ENCODE peak calls at places on chromosomes 11 and 22, in seven cellular contexts. One of them, this sample, is unnamed.

GRCh38 chr11:58222730-58223129 is 6.0 kb downstream of the OR10Q1 start:
- DNase-seq in tibial nerve: no peak
- DNase-seq in upper lobe of left lung: no peak
- DNase-seq in Peyer's patch: no peak
- DNase-seq in stomach: no peak
- DNase-seq in spleen: no peak
- DNase-seq in suprapubic skin: no peak
- DNase-seq in this sample: no peak

GRCh38 chr11:106305458-106305857 is 228.0 kb downstream of the AASDHPPT start:
- DNase-seq in Peyer's patch: no peak
- DNase-seq in tibial nerve: no peak
- DNase-seq in spleen: no peak
- DNase-seq in stomach: no peak
- DNase-seq in upper lobe of left lung: peak; percentile 46
- DNase-seq in suprapubic skin: no peak
- DNase-seq in this sample: no peak

GRCh38 chr11:17479284-17480214 is 2.9 kb upstream of the ABCC8 start:
- DNase-seq in stomach: peak; percentile 53
- DNase-seq in spleen: no peak
- DNase-seq in Peyer's patch: no peak
- DNase-seq in suprapubic skin: no peak
- DNase-seq in upper lobe of left lung: peak; percentile 33
- DNase-seq in tibial nerve: no peak
- DNase-seq in this sample: no peak

GRCh38 chr11:123137496-123138270 is 57.4 kb downstream of the CLMP start:
- DNase-seq in spleen: peak; percentile 80
- DNase-seq in suprapubic skin: peak; percentile 86
- DNase-seq in Peyer's patch: peak; percentile 51
- DNase-seq in stomach: peak; percentile 47
- DNase-seq in upper lobe of left lung: peak; percentile 60
- DNase-seq in tibial nerve: peak; percentile 79
- DNase-seq in this sample: peak; percentile 19

GRCh38 chr11:86274503-86274902 is 27.5 kb upstream of the HIKESHI start:
- DNase-seq in upper lobe of left lung: no peak
- DNase-seq in tibial nerve: no peak
- DNase-seq in spleen: no peak
- DNase-seq in Peyer's patch: no peak
- DNase-seq in suprapubic skin: no peak
- DNase-seq in stomach: no peak
- DNase-seq in this sample: no peak

GRCh38 chr11:2867722-2868548 is 17.6 kb downstream of the CDKN1C start:
- DNase-seq in upper lobe of left lung: no peak
- DNase-seq in stomach: no peak
- DNase-seq in spleen: no peak
- DNase-seq in tibial nerve: no peak
- DNase-seq in suprapubic skin: no peak
- DNase-seq in Peyer's patch: no peak
- DNase-seq in this sample: no peak

GRCh38 chr22:35777335-35777975 is 59.8 kb downstream of the APOL5 start:
- DNase-seq in tibial nerve: no peak
- DNase-seq in suprapubic skin: no peak
- DNase-seq in upper lobe of left lung: no peak
- DNase-seq in spleen: no peak
- DNase-seq in stomach: no peak
- DNase-seq in Peyer's patch: no peak
- DNase-seq in this sample: no peak

GRCh38 chr22:48169227-48169626 is 1406.8 kb downstream of the TBC1D22A start:
- DNase-seq in Peyer's patch: no peak
- DNase-seq in tibial nerve: no peak
- DNase-seq in spleen: no peak
- DNase-seq in upper lobe of left lung: peak; percentile 14
- DNase-seq in stomach: no peak
- DNase-seq in suprapubic skin: peak; percentile 33
- DNase-seq in this sample: no peak

GRCh38 chr22:20243545-20244249 is 24.4 kb downstream of the RTN4R start:
- DNase-seq in spleen: peak; percentile 88
- DNase-seq in stomach: peak; percentile 35
- DNase-seq in suprapubic skin: no peak
- DNase-seq in Peyer's patch: no peak
- DNase-seq in tibial nerve: no peak
- DNase-seq in upper lobe of left lung: peak; percentile 76
- DNase-seq in this sample: peak; percentile 66

GRCh38 chr11:14619580-14619979 is 24.0 kb upstream of the PDE3B start:
- DNase-seq in spleen: no peak
- DNase-seq in upper lobe of left lung: no peak
- DNase-seq in stomach: no peak
- DNase-seq in tibial nerve: no peak
- DNase-seq in suprapubic skin: no peak
- DNase-seq in Peyer's patch: no peak
- DNase-seq in this sample: no peak

GRCh38 chr11:3091846-3092602 is 34.8 kb upstream of the CARS1 start:
- DNase-seq in upper lobe of left lung: peak; percentile 77
- DNase-seq in stomach: peak; percentile 74
- DNase-seq in suprapubic skin: peak; percentile 76
- DNase-seq in tibial nerve: no peak
- DNase-seq in spleen: peak; percentile 93
- DNase-seq in Peyer's patch: peak; percentile 86
- DNase-seq in this sample: peak; percentile 97

GRCh38 chr11:100632970-100633452 is 54.1 kb upstream of the ARHGAP42 start:
- DNase-seq in suprapubic skin: peak; percentile 76
- DNase-seq in upper lobe of left lung: peak; percentile 61
- DNase-seq in spleen: no peak
- DNase-seq in tibial nerve: peak; percentile 42
- DNase-seq in stomach: peak; percentile 88
- DNase-seq in Peyer's patch: peak; percentile 66
- DNase-seq in this sample: no peak

GRCh38 chr11:111455291-111456085 is 56.7 kb downstream of the BTG4 start:
- DNase-seq in tibial nerve: no peak
- DNase-seq in Peyer's patch: no peak
- DNase-seq in stomach: no peak
- DNase-seq in upper lobe of left lung: no peak
- DNase-seq in suprapubic skin: no peak
- DNase-seq in spleen: no peak
- DNase-seq in this sample: no peak

DNA sequence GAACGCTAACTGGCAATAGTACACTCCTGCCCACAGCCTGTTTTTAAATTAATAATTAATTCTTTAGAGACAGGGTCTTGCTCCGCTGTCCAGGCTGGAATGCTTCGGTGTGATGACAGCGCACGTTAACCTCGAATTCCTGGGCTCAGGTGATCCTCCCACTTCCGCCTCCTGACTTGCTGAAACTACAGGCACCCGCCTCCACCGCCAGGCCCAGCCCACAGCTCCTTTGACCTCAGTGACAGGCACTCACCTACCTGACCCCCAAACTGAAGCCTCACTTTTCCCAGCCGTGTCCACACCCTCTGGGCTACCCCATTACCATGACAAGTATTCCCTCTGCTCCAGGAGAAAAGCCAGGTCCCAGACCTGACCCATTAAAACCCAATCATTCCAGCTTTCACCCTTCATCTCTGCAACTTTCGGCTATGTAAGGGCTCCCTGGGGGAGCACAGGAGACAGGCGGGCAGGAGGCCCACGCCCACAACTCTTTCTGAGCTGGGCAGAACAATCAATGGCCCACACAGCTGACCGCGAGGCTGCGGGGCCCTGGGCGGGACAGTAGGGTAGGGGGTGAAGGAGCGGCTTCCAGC is 730 bp downstream of the LMNTD2 start:
- DNase-seq in tibial nerve: no peak
- DNase-seq in spleen: peak; percentile 76
- DNase-seq in stomach: peak; percentile 61
- DNase-seq in Peyer's patch: peak; percentile 85
- DNase-seq in suprapubic skin: no peak
- DNase-seq in upper lobe of left lung: peak; percentile 64
- DNase-seq in this sample: no peak
- TF ChIP-seq POLR2A in tibial nerve: no peak
- TF ChIP-seq POLR2A in spleen: no peak
- TF ChIP-seq POLR2A in stomach: no peak
- TF ChIP-seq POLR2A in Peyer's patch: peak; percentile 71
- TF ChIP-seq POLR2A in suprapubic skin: no peak
- TF ChIP-seq POLR2A in upper lobe of left lung: no peak
- TF ChIP-seq POLR2A in this sample: no peak

GRCh38 chr11:47573321-47573720 is 5.4 kb downstream of the KBTBD4 start:
- DNase-seq in Peyer's patch: no peak
- DNase-seq in suprapubic skin: peak; percentile 49
- DNase-seq in tibial nerve: no peak
- DNase-seq in spleen: peak; percentile 56
- DNase-seq in stomach: no peak
- DNase-seq in upper lobe of left lung: no peak
- DNase-seq in this sample: no peak

GRCh38 chr11:47577460-47578041 is 1.2 kb downstream of the KBTBD4 start:
- DNase-seq in spleen: peak; percentile 62
- DNase-seq in suprapubic skin: no peak
- DNase-seq in upper lobe of left lung: no peak
- DNase-seq in stomach: no peak
- DNase-seq in Peyer's patch: no peak
- DNase-seq in tibial nerve: no peak
- DNase-seq in this sample: no peak

GRCh38 chr11:47583844-47584243 is 2.6 kb upstream of the FAM180B start:
- DNase-seq in suprapubic skin: no peak
- DNase-seq in spleen: peak; percentile 5
- DNase-seq in tibial nerve: no peak
- DNase-seq in stomach: no peak
- DNase-seq in upper lobe of left lung: no peak
- DNase-seq in Peyer's patch: no peak
- DNase-seq in this sample: no peak

GRCh38 chr11:47578524-47579460 is at the start of the genes KBTBD4 and NDUFS3:
- DNase-seq in suprapubic skin: peak; percentile 93
- DNase-seq in stomach: peak; percentile 93
- DNase-seq in tibial nerve: peak; percentile 64
- DNase-seq in spleen: peak; percentile 95
- DNase-seq in Peyer's patch: peak; percentile 92
- DNase-seq in upper lobe of left lung: peak; percentile 92
- DNase-seq in this sample: peak; percentile 88
- TF ChIP-seq POLR2A in suprapubic skin: peak; percentile 27
- TF ChIP-seq POLR2A in stomach: peak; percentile 52
- TF ChIP-seq POLR2A in tibial nerve: peak; percentile 58
- TF ChIP-seq POLR2A in spleen: peak; percentile 74
- TF ChIP-seq POLR2A in Peyer's patch: peak; percentile 75
- TF ChIP-seq POLR2A in upper lobe of left lung: peak; percentile 76
- TF ChIP-seq POLR2A in this sample: peak; percentile 82

DNA sequence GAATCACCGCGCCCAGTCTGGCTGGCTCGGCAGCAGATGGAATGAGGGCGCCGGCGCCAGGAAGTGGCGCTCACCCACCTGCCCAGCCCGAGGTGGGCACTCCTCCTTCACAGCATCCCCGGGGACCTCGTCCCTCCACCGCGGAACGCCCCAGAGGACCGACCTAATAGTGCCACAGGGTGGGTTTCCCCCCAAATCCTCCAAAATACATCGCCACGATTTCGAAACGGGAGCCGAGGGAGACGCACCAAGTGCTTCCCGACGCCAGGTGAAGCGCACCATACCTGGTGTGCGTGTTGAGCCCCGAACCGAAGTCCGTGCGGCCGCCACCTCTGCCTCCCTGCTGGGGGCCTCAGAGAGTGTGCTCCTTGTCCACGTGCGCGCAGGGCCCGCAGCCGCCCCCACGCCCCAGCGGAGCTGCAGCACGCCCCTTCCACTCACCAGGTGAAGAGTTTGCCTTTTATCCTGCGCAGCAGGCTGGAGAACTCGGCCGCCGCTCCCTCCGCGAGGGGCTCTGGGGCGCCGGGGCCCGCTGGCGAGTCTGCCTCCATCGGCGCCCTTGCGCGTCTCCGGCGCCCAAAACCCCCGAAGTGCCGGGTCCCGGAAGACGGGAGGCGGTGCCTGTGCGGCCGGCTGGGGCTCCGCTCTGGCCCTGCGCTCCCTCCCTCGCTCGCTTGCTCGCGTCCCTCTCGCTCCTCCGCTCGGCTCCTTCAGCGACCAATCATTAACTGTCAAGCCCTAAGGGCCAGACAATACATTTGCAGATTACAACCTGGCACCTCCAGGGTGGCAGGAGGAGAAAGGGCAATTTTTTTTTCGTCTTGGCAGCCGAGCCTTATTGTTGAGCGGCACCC is at the start of gene SLC35F2:
- DNase-seq in upper lobe of left lung: peak; percentile 70
- DNase-seq in spleen: peak; percentile 95
- DNase-seq in Peyer's patch: peak; percentile 82
- DNase-seq in stomach: peak; percentile 78
- DNase-seq in suprapubic skin: peak; percentile 67
- DNase-seq in tibial nerve: no peak
- DNase-seq in this sample: peak; percentile 69
- TF ChIP-seq POLR2A in upper lobe of left lung: peak; percentile 35
- TF ChIP-seq POLR2A in spleen: no peak
- TF ChIP-seq POLR2A in Peyer's patch: peak; percentile 66
- TF ChIP-seq POLR2A in stomach: no peak
- TF ChIP-seq POLR2A in suprapubic skin: no peak
- TF ChIP-seq POLR2A in tibial nerve: no peak
- TF ChIP-seq POLR2A in this sample: peak; percentile 88

GRCh38 chr22:29072193-29072978 is 449 bp upstream of the KREMEN1 start:
- DNase-seq in upper lobe of left lung: peak; percentile 97
- DNase-seq in spleen: peak; percentile 95
- DNase-seq in stomach: peak; percentile 98
- DNase-seq in suprapubic skin: peak; percentile 91
- DNase-seq in Peyer's patch: peak; percentile 98
- DNase-seq in tibial nerve: peak; percentile 81
- DNase-seq in this sample: peak; percentile 91

GRCh38 chr22:29071261-29072045 is 1.4 kb upstream of the KREMEN1 start:
- DNase-seq in suprapubic skin: peak; percentile 80
- DNase-seq in upper lobe of left lung: peak; percentile 61
- DNase-seq in Peyer's patch: peak; percentile 83
- DNase-seq in spleen: peak; percentile 84
- DNase-seq in stomach: peak; percentile 65
- DNase-seq in tibial nerve: no peak
- DNase-seq in this sample: no peak

GRCh38 chr22:29072979-29073617 is at the start of gene KREMEN1:
- DNase-seq in upper lobe of left lung: no peak
- DNase-seq in tibial nerve: no peak
- DNase-seq in Peyer's patch: no peak
- DNase-seq in stomach: no peak
- DNase-seq in suprapubic skin: no peak
- DNase-seq in spleen: peak; percentile 87
- DNase-seq in this sample: no peak

GRCh38 chr22:29074276-29074625 is 1.4 kb downstream of the KREMEN1 start:
- DNase-seq in upper lobe of left lung: no peak
- DNase-seq in stomach: no peak
- DNase-seq in spleen: no peak
- DNase-seq in tibial nerve: no peak
- DNase-seq in suprapubic skin: no peak
- DNase-seq in Peyer's patch: no peak
- DNase-seq in this sample: no peak

DNA sequence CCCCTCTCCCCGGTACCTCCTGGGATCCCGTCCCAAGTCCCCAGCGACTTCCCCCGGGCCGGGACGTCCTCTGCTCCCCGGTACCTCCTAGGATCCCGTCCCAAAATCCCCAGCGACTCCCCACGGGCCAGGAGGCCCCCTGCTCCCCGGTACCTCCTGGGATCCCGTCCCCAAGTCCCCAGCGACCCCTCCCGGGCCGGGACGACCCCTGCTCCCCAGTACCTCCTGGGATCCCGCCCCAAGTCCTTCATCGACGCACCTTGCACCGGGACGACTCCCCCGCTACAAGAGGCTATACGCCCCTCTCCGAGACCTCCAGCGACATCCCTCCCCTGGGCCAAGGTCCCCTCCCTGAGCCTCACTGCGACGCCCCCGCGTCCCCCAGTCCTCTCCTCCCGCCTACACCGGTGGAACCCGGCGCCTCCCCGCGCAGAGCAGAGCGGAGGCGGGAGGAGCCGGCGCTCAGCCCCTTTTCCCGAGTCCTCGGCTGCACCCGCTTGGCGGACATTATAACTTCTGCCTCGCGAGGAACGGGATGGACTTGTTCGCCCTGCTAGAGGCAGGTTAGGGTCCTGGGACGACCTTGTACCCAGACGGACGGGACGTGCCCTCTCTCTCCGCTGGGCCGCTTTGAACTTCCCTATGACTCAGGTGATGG is 912 bp downstream of the KREMEN1 start:
- DNase-seq in suprapubic skin: peak; percentile 78
- DNase-seq in upper lobe of left lung: peak; percentile 34
- DNase-seq in tibial nerve: no peak
- DNase-seq in Peyer's patch: peak; percentile 71
- DNase-seq in spleen: peak; percentile 87
- DNase-seq in stomach: peak; percentile 66
- DNase-seq in this sample: no peak
- TF ChIP-seq POLR2A in suprapubic skin: no peak
- TF ChIP-seq POLR2A in upper lobe of left lung: no peak
- TF ChIP-seq POLR2A in tibial nerve: no peak
- TF ChIP-seq POLR2A in Peyer's patch: no peak
- TF ChIP-seq POLR2A in spleen: no peak
- TF ChIP-seq POLR2A in stomach: no peak
- TF ChIP-seq POLR2A in this sample: no peak

This sample was measured in GM12891.